ENCODE peak calls at places on chromosomes 7 and 10, in five cellular contexts. One of them, this sample, is unnamed.
A peak's percentile ranks its signal among the peaks of the same experiment; 100 is the strongest.

GRCh38 chr10:123301077-123301875 is 147.1 kb downstream of the BUB3 start:
- DNase-seq in fibroblast of mammary gland: peak; percentile 68
- DNase-seq in NCI-H69: peak; percentile 49
- DNase-seq in iPS DF 6.9: no peak
- DNase-seq in activated T-helper 1 cell treated with anti-CD3 and anti-CD28 coated beads, Interleukin-2, amount 50 U/mL, for 16 hours: no peak
- DNase-seq in this sample: no peak

GRCh38 chr7:15998617-15999016 is 312.1 kb upstream of the MEOX2 start:
- DNase-seq in fibroblast of mammary gland: no peak
- DNase-seq in NCI-H69: no peak
- DNase-seq in iPS DF 6.9: no peak
- DNase-seq in activated T-helper 1 cell treated with anti-CD3 and anti-CD28 coated beads, Interleukin-2, amount 50 U/mL, for 16 hours: no peak
- DNase-seq in this sample: no peak

GRCh38 chr7:15130666-15131541 is 228.4 kb upstream of the DGKB start:
- DNase-seq in fibroblast of mammary gland: peak; percentile 24
- DNase-seq in NCI-H69: no peak
- DNase-seq in iPS DF 6.9: no peak
- DNase-seq in activated T-helper 1 cell treated with anti-CD3 and anti-CD28 coated beads, Interleukin-2, amount 50 U/mL, for 16 hours: no peak
- DNase-seq in this sample: no peak

GRCh38 chr7:155914341-155914740 is 102.1 kb upstream of the SHH start:
- DNase-seq in fibroblast of mammary gland: no peak
- DNase-seq in NCI-H69: no peak
- DNase-seq in iPS DF 6.9: no peak
- DNase-seq in activated T-helper 1 cell treated with anti-CD3 and anti-CD28 coated beads, Interleukin-2, amount 50 U/mL, for 16 hours: no peak
- DNase-seq in this sample: no peak

GRCh38 chr10:104028146-104028545 is 57.5 kb downstream of the COL17A1 start:
- DNase-seq in fibroblast of mammary gland: peak; percentile 49
- DNase-seq in NCI-H69: peak; percentile 21
- DNase-seq in iPS DF 6.9: peak; percentile 27
- DNase-seq in activated T-helper 1 cell treated with anti-CD3 and anti-CD28 coated beads, Interleukin-2, amount 50 U/mL, for 16 hours: no peak
- DNase-seq in this sample: no peak

GRCh38 chr10:88902328-88902789 is 22.3 kb downstream of the STAMBPL1 start:
- DNase-seq in fibroblast of mammary gland: no peak
- DNase-seq in NCI-H69: no peak
- DNase-seq in iPS DF 6.9: no peak
- DNase-seq in activated T-helper 1 cell treated with anti-CD3 and anti-CD28 coated beads, Interleukin-2, amount 50 U/mL, for 16 hours: no peak
- DNase-seq in this sample: no peak

GRCh38 chr10:98418596-98419265 is 3.7 kb upstream of the PYROXD2 start:
- DNase-seq in fibroblast of mammary gland: no peak
- DNase-seq in NCI-H69: no peak
- DNase-seq in iPS DF 6.9: no peak
- DNase-seq in activated T-helper 1 cell treated with anti-CD3 and anti-CD28 coated beads, Interleukin-2, amount 50 U/mL, for 16 hours: no peak
- DNase-seq in this sample: no peak

GRCh38 chr10:17428616-17429097 is 25.7 kb downstream of the ST8SIA6 start:
- DNase-seq in fibroblast of mammary gland: no peak
- DNase-seq in NCI-H69: no peak
- DNase-seq in iPS DF 6.9: no peak
- DNase-seq in activated T-helper 1 cell treated with anti-CD3 and anti-CD28 coated beads, Interleukin-2, amount 50 U/mL, for 16 hours: peak; percentile 47
- DNase-seq in this sample: peak; percentile 63

GRCh38 chr7:1160665-1161010 is 642 bp upstream of the ZFAND2A start:
- DNase-seq in fibroblast of mammary gland: peak; percentile 30
- DNase-seq in NCI-H69: peak; percentile 40
- DNase-seq in iPS DF 6.9: no peak
- DNase-seq in activated T-helper 1 cell treated with anti-CD3 and anti-CD28 coated beads, Interleukin-2, amount 50 U/mL, for 16 hours: no peak
- DNase-seq in this sample: no peak

GRCh38 chr7:139059905-139060304 is 24.1 kb upstream of the ZC3HAV1L start:
- DNase-seq in fibroblast of mammary gland: no peak
- DNase-seq in NCI-H69: no peak
- DNase-seq in iPS DF 6.9: no peak
- DNase-seq in activated T-helper 1 cell treated with anti-CD3 and anti-CD28 coated beads, Interleukin-2, amount 50 U/mL, for 16 hours: no peak
- DNase-seq in this sample: no peak

GRCh38 chr7:44195901-44196300 is 4.9 kb upstream of the YKT6 start:
- DNase-seq in fibroblast of mammary gland: peak; percentile 33
- DNase-seq in NCI-H69: peak; percentile 42
- DNase-seq in iPS DF 6.9: no peak
- DNase-seq in activated T-helper 1 cell treated with anti-CD3 and anti-CD28 coated beads, Interleukin-2, amount 50 U/mL, for 16 hours: no peak
- DNase-seq in this sample: no peak

GRCh38 chr10:51602326-51602725 is 97.1 kb downstream of the CSTF2T start:
- DNase-seq in fibroblast of mammary gland: peak; percentile 28
- DNase-seq in NCI-H69: no peak
- DNase-seq in iPS DF 6.9: no peak
- DNase-seq in activated T-helper 1 cell treated with anti-CD3 and anti-CD28 coated beads, Interleukin-2, amount 50 U/mL, for 16 hours: no peak
- DNase-seq in this sample: no peak

GRCh38 chr7:111051832-111052231 is 39.1 kb upstream of the LRRN3 start:
- DNase-seq in fibroblast of mammary gland: no peak
- DNase-seq in NCI-H69: no peak
- DNase-seq in iPS DF 6.9: peak; percentile 31
- DNase-seq in activated T-helper 1 cell treated with anti-CD3 and anti-CD28 coated beads, Interleukin-2, amount 50 U/mL, for 16 hours: no peak
- DNase-seq in this sample: no peak

GRCh38 chr10:110504111-110504735 is 6.5 kb downstream of the DUSP5 start:
- DNase-seq in fibroblast of mammary gland: peak; percentile 93
- DNase-seq in NCI-H69: no peak
- DNase-seq in iPS DF 6.9: no peak
- DNase-seq in activated T-helper 1 cell treated with anti-CD3 and anti-CD28 coated beads, Interleukin-2, amount 50 U/mL, for 16 hours: no peak
- DNase-seq in this sample: peak; percentile 65

GRCh38 chr7:125257617-125258016 is 328.0 kb upstream of the POT1 start:
- DNase-seq in fibroblast of mammary gland: no peak
- DNase-seq in NCI-H69: no peak
- DNase-seq in iPS DF 6.9: no peak
- DNase-seq in activated T-helper 1 cell treated with anti-CD3 and anti-CD28 coated beads, Interleukin-2, amount 50 U/mL, for 16 hours: no peak
- DNase-seq in this sample: no peak

GRCh38 chr7:27091125-27091524 is 4.7 kb downstream of the HOXA1 start:
- DNase-seq in fibroblast of mammary gland: no peak
- DNase-seq in NCI-H69: peak; percentile 96
- DNase-seq in iPS DF 6.9: no peak
- DNase-seq in activated T-helper 1 cell treated with anti-CD3 and anti-CD28 coated beads, Interleukin-2, amount 50 U/mL, for 16 hours: no peak
- DNase-seq in this sample: no peak

GRCh38 chr7:75920431-75921161 is 5.6 kb downstream of the POR start:
- DNase-seq in fibroblast of mammary gland: peak; percentile 97
- DNase-seq in NCI-H69: no peak
- DNase-seq in iPS DF 6.9: no peak
- DNase-seq in activated T-helper 1 cell treated with anti-CD3 and anti-CD28 coated beads, Interleukin-2, amount 50 U/mL, for 16 hours: no peak
- DNase-seq in this sample: no peak

GRCh38 chr7:78379148-78379547 is 580.6 kb downstream of the PHTF2 start:
- DNase-seq in fibroblast of mammary gland: peak; percentile 37
- DNase-seq in NCI-H69: no peak
- DNase-seq in iPS DF 6.9: no peak
- DNase-seq in activated T-helper 1 cell treated with anti-CD3 and anti-CD28 coated beads, Interleukin-2, amount 50 U/mL, for 16 hours: no peak
- DNase-seq in this sample: no peak

GRCh38 chr10:7857259-7857658 is 39.0 kb downstream of the TAF3 start:
- DNase-seq in fibroblast of mammary gland: no peak
- DNase-seq in NCI-H69: no peak
- DNase-seq in iPS DF 6.9: no peak
- DNase-seq in activated T-helper 1 cell treated with anti-CD3 and anti-CD28 coated beads, Interleukin-2, amount 50 U/mL, for 16 hours: no peak
- DNase-seq in this sample: no peak

GRCh38 chr10:11828682-11829284 is 5.6 kb downstream of the PROSER2 start:
- DNase-seq in fibroblast of mammary gland: no peak
- DNase-seq in NCI-H69: no peak
- DNase-seq in iPS DF 6.9: no peak
- DNase-seq in activated T-helper 1 cell treated with anti-CD3 and anti-CD28 coated beads, Interleukin-2, amount 50 U/mL, for 16 hours: no peak
- DNase-seq in this sample: no peak

GRCh38 chr10:89861584-89862287 is 160.3 kb downstream of the KIF20B start:
- DNase-seq in fibroblast of mammary gland: peak; percentile 77
- DNase-seq in NCI-H69: peak; percentile 72
- DNase-seq in iPS DF 6.9: no peak
- DNase-seq in activated T-helper 1 cell treated with anti-CD3 and anti-CD28 coated beads, Interleukin-2, amount 50 U/mL, for 16 hours: no peak
- DNase-seq in this sample: no peak

GRCh38 chr10:130963786-130964522 is 347.6 kb downstream of the TCERG1L start:
- DNase-seq in fibroblast of mammary gland: no peak
- DNase-seq in NCI-H69: no peak
- DNase-seq in iPS DF 6.9: no peak
- DNase-seq in activated T-helper 1 cell treated with anti-CD3 and anti-CD28 coated beads, Interleukin-2, amount 50 U/mL, for 16 hours: no peak
- DNase-seq in this sample: no peak

GRCh38 chr7:158975526-158976467 is 119.4 kb downstream of the DYNC2I1 start:
- DNase-seq in fibroblast of mammary gland: peak; percentile 8
- DNase-seq in NCI-H69: peak; percentile 76
- DNase-seq in iPS DF 6.9: no peak
- DNase-seq in activated T-helper 1 cell treated with anti-CD3 and anti-CD28 coated beads, Interleukin-2, amount 50 U/mL, for 16 hours: no peak
- DNase-seq in this sample: no peak

GRCh38 chr10:125169279-125169678 is 8.9 kb upstream of the CTBP2 start:
- DNase-seq in fibroblast of mammary gland: no peak
- DNase-seq in NCI-H69: no peak
- DNase-seq in iPS DF 6.9: no peak
- DNase-seq in activated T-helper 1 cell treated with anti-CD3 and anti-CD28 coated beads, Interleukin-2, amount 50 U/mL, for 16 hours: no peak
- DNase-seq in this sample: no peak

GRCh38 chr7:2041496-2042367 is 191.0 kb downstream of the MAD1L1 start:
- DNase-seq in fibroblast of mammary gland: no peak
- DNase-seq in NCI-H69: no peak
- DNase-seq in iPS DF 6.9: no peak
- DNase-seq in activated T-helper 1 cell treated with anti-CD3 and anti-CD28 coated beads, Interleukin-2, amount 50 U/mL, for 16 hours: no peak
- DNase-seq in this sample: no peak

GRCh38 chr10:48670978-48671913 is 13.4 kb upstream of the WDFY4 start:
- DNase-seq in fibroblast of mammary gland: no peak
- DNase-seq in NCI-H69: peak; percentile 75
- DNase-seq in iPS DF 6.9: no peak
- DNase-seq in activated T-helper 1 cell treated with anti-CD3 and anti-CD28 coated beads, Interleukin-2, amount 50 U/mL, for 16 hours: no peak
- DNase-seq in this sample: no peak

GRCh38 chr10:73509695-73510094 is 13.9 kb upstream of the PPP3CB start:
- DNase-seq in fibroblast of mammary gland: no peak
- DNase-seq in NCI-H69: no peak
- DNase-seq in iPS DF 6.9: no peak
- DNase-seq in activated T-helper 1 cell treated with anti-CD3 and anti-CD28 coated beads, Interleukin-2, amount 50 U/mL, for 16 hours: no peak
- DNase-seq in this sample: no peak

GRCh38 chr7:95264225-95264927 is 60.0 kb downstream of the PON1 start:
- DNase-seq in fibroblast of mammary gland: peak; percentile 52
- DNase-seq in NCI-H69: no peak
- DNase-seq in iPS DF 6.9: no peak
- DNase-seq in activated T-helper 1 cell treated with anti-CD3 and anti-CD28 coated beads, Interleukin-2, amount 50 U/mL, for 16 hours: no peak
- DNase-seq in this sample: no peak

GRCh38 chr7:8154290-8154689 is 107.7 kb downstream of the ICA1 start:
- DNase-seq in fibroblast of mammary gland: no peak
- DNase-seq in NCI-H69: peak; percentile 97
- DNase-seq in iPS DF 6.9: no peak
- DNase-seq in activated T-helper 1 cell treated with anti-CD3 and anti-CD28 coated beads, Interleukin-2, amount 50 U/mL, for 16 hours: no peak
- DNase-seq in this sample: no peak

GRCh38 chr10:124324856-124325657 is 93.7 kb downstream of the OAT start:
- DNase-seq in fibroblast of mammary gland: no peak
- DNase-seq in NCI-H69: no peak
- DNase-seq in iPS DF 6.9: no peak
- DNase-seq in activated T-helper 1 cell treated with anti-CD3 and anti-CD28 coated beads, Interleukin-2, amount 50 U/mL, for 16 hours: no peak
- DNase-seq in this sample: no peak

GRCh38 chr10:121335386-121335925 is 262.8 kb downstream of the FGFR2 start:
- DNase-seq in fibroblast of mammary gland: no peak
- DNase-seq in NCI-H69: no peak
- DNase-seq in iPS DF 6.9: no peak
- DNase-seq in activated T-helper 1 cell treated with anti-CD3 and anti-CD28 coated beads, Interleukin-2, amount 50 U/mL, for 16 hours: no peak
- DNase-seq in this sample: no peak

GRCh38 chr7:99975782-99976521 is at the start of gene AZGP1:
- DNase-seq in fibroblast of mammary gland: peak; percentile 7
- DNase-seq in NCI-H69: peak; percentile 9
- DNase-seq in iPS DF 6.9: no peak
- DNase-seq in activated T-helper 1 cell treated with anti-CD3 and anti-CD28 coated beads, Interleukin-2, amount 50 U/mL, for 16 hours: no peak
- DNase-seq in this sample: no peak

This sample was measured in central memory CD8-positive, alpha-beta T cell.